ENCODE peak calls at places on chromosomes 4 and X, in seven cellular contexts. S, A, F, H, N, P and U are unnamed samples.

GRCh38 chr4:105895609-105896460 is 564 bp downstream of the NPNT start:
- DNase-seq in S (peak), A (no peak), F (peak), H (no peak), N (peak), P (no peak), U (peak)

GRCh38 chr4:163165217-163166017 is 1.3 kb downstream of the NAF1 start:
- DNase-seq in S (peak), A (no peak), F (no peak), H (peak), N (no peak), P (peak), U (no peak)

GRCh38 chr4:6469144-6469543 is 3.3 kb downstream of the PPP2R2C start:
- DNase-seq in S (no peak), A (no peak), F (no peak), H (no peak), N (no peak), P (no peak), U (no peak)

GRCh38 chr4:55635282-55635681 is 816 bp downstream of the NMU start:
- DNase-seq in S (peak), A (no peak), F (no peak), H (no peak), N (peak), P (no peak), U (no peak)

GRCh38 chr4:2256156-2256731 is 5.7 kb downstream of the MXD4 start:
- DNase-seq in S (no peak), A (no peak), F (no peak), H (no peak), N (peak), P (no peak), U (no peak)

GRCh38 chrX:149510386-149510785 is 5.3 kb upstream of the IDS start:
- DNase-seq in S (no peak), A (no peak), F (no peak), H (no peak), N (no peak), P (no peak), U (no peak)

GRCh38 chrX:133444196-133444595 is 28.9 kb upstream of the GPC4 start:
- DNase-seq in S (peak), A (no peak), F (no peak), H (no peak), N (no peak), P (no peak), U (no peak)

GRCh38 chr4:128951316-128951715 is 141.8 kb downstream of the JADE1 start:
- DNase-seq in S (no peak), A (no peak), F (no peak), H (no peak), N (no peak), P (no peak), U (no peak)

GRCh38 chr4:67779631-67780030 is 25.4 kb upstream of the GNRHR start:
- DNase-seq in S (peak), A (no peak), F (peak), H (no peak), N (no peak), P (no peak), U (no peak)

GRCh38 chr4:107838138-107838618 is 13.4 kb downstream of the SGMS2 start:
- DNase-seq in S (no peak), A (no peak), F (no peak), H (no peak), N (no peak), P (peak), U (no peak)

GRCh38 chr4:88535090-88535755 is 11.6 kb upstream of the PYURF start:
- DNase-seq in S (no peak), A (no peak), F (no peak), H (no peak), N (no peak), P (no peak), U (no peak)

GRCh38 chr4:1775731-1776500 is 17.2 kb upstream of the FGFR3 start:
- DNase-seq in S (no peak), A (peak), F (no peak), H (peak), N (peak), P (no peak), U (no peak)

GRCh38 chr4:76589872-76590846 is 155.1 kb downstream of the SHROOM3 start:
- DNase-seq in S (peak), A (peak), F (peak), H (no peak), N (peak), P (peak), U (no peak)

GRCh38 chr4:113316879-113317278 is 267.4 kb downstream of the ANK2 start:
- DNase-seq in S (no peak), A (no peak), F (no peak), H (peak), N (peak), P (no peak), U (peak)

GRCh38 chr4:159417006-159417405 is 314.1 kb downstream of the RAPGEF2 start:
- DNase-seq in S (no peak), A (no peak), F (no peak), H (no peak), N (no peak), P (no peak), U (no peak)

GRCh38 chr4:1290165-1290977 is 680 bp downstream of the MAEA start:
- DNase-seq in S (no peak), A (peak), F (peak), H (peak), N (no peak), P (peak), U (peak)

GRCh38 chrX:39677987-39678840 is 419.5 kb downstream of the BCOR start:
- DNase-seq in S (no peak), A (no peak), F (no peak), H (no peak), N (no peak), P (no peak), U (no peak)

GRCh38 chr4:7547368-7548040 is 112.8 kb upstream of the PSAPL1 start:
- DNase-seq in S (no peak), A (no peak), F (peak), H (no peak), N (peak), P (peak), U (no peak)

GRCh38 chr4:185540040-185540439 is 4.7 kb upstream of the PDLIM3 start:
- DNase-seq in S (no peak), A (no peak), F (no peak), H (no peak), N (no peak), P (no peak), U (no peak)

GRCh38 chr4:45931151-45931550 is 192.7 kb downstream of the GABRG1 start:
- DNase-seq in S (no peak), A (no peak), F (no peak), H (no peak), N (no peak), P (no peak), U (no peak)

GRCh38 chr4:8468746-8469535 is 28.4 kb downstream of the TRMT44 start:
- DNase-seq in S (peak), A (peak), F (peak), H (peak), N (peak), P (peak), U (peak)

GRCh38 chrX:2345562-2345961 is 155.2 kb downstream of the DHRSX start:
- DNase-seq in S (no peak), A (no peak), F (no peak), H (no peak), N (no peak), P (no peak), U (no peak)

GRCh38 chrX:100975212-100975611 is 5.7 kb downstream of the ARL13A start:
- DNase-seq in S (no peak), A (no peak), F (no peak), H (no peak), N (no peak), P (peak), U (no peak)

GRCh38 chr4:72286185-72286584 is 254.4 kb downstream of the NPFFR2 start:
- DNase-seq in S (peak), A (peak), F (peak), H (no peak), N (peak), P (peak), U (peak)

GRCh38 chrX:123835661-123836371 is 24.0 kb upstream of the XIAP start:
- DNase-seq in S (peak), A (peak), F (peak), H (no peak), N (no peak), P (peak), U (no peak)

GRCh38 chrX:56853436-56853835 is 124.4 kb downstream of the NBDY start:
- DNase-seq in S (no peak), A (no peak), F (no peak), H (no peak), N (no peak), P (no peak), U (no peak)

GRCh38 chrX:152637649-152638442 is at the start of gene GABRQ:
- DNase-seq in S (peak), A (no peak), F (peak), H (no peak), N (peak), P (no peak), U (no peak)

GRCh38 chr4:15117270-15117946 is 115.1 kb downstream of the CPEB2 start:
- DNase-seq in S (no peak), A (no peak), F (no peak), H (no peak), N (no peak), P (no peak), U (no peak)

GRCh38 chrX:40281341-40282005 is 183.7 kb upstream of the BCOR start:
- DNase-seq in S (no peak), A (no peak), F (no peak), H (no peak), N (no peak), P (no peak), U (no peak)

GRCh38 chr4:104235966-104236365 is 258.7 kb downstream of the CXXC4 start:
- DNase-seq in S (no peak), A (no peak), F (no peak), H (no peak), N (no peak), P (no peak), U (no peak)

GRCh38 chr4:1846580-1846979 is 9.4 kb downstream of the LETM1 start:
- DNase-seq in S (no peak), A (no peak), F (no peak), H (no peak), N (no peak), P (no peak), U (no peak)

GRCh38 chrX:2539586-2539985 is 38.8 kb upstream of the DHRSX start:
- DNase-seq in S (no peak), A (no peak), F (no peak), H (no peak), N (no peak), P (no peak), U (no peak)

GRCh38 chr4:80538276-80538926 is 202.9 kb downstream of the CFAP299 start:
- DNase-seq in S (peak), A (peak), F (peak), H (no peak), N (no peak), P (peak), U (no peak)

GRCh38 chrX:72009731-72010130 is 99.1 kb downstream of the NHSL2 start:
- DNase-seq in S (no peak), A (no peak), F (no peak), H (no peak), N (no peak), P (no peak), U (no peak)

GRCh38 chrX:54301516-54301915 is 56.3 kb downstream of the WNK3 start:
- DNase-seq in S (no peak), A (no peak), F (no peak), H (no peak), N (no peak), P (no peak), U (no peak)

GRCh38 chr4:173182403-173182802 is 13.8 kb downstream of the GALNT7 start:
- DNase-seq in S (peak), A (peak), F (peak), H (no peak), N (no peak), P (peak), U (no peak)

GRCh38 chr4:124278477-124278876 is 434.1 kb downstream of the ANKRD50 start:
- DNase-seq in S (peak), A (peak), F (peak), H (no peak), N (peak), P (peak), U (no peak)

GRCh38 chr4:117156806-117157205 is 71.4 kb upstream of the TRAM1L1 start:
- DNase-seq in S (no peak), A (no peak), F (no peak), H (no peak), N (no peak), P (no peak), U (no peak)

DNA sequence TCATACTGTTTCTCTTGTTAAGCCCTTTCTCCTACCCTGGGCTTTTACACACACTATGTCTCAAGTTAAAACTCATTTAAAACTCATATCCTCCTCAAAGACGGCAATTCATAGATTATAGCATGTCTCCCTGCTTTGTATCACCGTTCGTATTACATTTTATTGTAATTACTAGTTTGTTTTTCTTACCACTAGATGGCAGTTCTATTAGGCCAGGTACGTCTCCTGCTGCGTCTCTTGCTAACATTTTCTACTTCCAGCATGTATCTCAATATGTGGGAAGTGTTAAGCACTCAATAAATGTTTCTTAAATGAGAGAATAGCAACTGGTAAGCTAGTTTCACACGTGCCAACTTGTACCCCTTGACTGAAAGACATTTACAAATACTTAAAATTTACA is 450.3 kb upstream of the PCDH7 start:
- DNase-seq in S (no peak), A (no peak), F (no peak), H (no peak), N (no peak), P (no peak), U (no peak)
- TF ChIP-seq CTCF in S (peak), A (peak), F (peak), H (peak), N (peak), P (no peak), U (no peak)

DNA sequence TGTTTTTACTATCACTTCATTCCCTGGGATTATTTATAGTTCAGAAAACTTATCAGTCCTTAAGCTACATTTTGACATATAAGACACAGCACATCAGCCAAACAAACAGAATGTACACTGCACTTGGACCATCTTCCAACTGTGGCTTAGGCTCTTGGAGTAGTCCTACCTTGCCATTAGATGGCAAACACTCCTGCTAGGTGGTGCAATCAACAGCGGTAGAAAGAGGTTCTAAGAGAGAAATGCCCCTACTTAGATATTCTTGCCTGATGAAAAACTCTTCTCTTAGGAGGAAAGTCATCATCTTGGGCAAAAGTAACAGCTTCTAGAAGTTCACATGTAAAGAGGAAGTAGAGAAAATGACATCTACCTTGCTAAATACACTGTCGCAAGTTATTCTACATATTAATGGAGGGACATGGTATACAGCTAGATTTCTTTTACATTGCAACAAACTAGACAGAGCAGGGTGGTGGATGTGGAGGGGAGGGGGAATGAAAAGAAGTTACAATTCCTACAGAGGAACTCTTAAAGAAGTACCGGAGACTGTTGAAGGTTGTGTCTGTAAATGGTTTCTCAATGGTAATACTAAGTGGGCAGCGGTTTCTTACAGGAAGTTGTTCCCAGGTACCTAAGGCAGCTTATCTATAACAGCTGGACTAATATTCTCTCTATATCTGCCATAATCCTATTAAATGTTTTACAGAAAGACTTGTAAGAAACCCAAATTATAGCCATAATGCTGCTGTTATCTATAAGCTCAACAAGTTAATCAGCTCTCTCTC is 8.1 kb upstream of the STPG2 start:
- DNase-seq in S (no peak), A (no peak), F (no peak), H (no peak), N (no peak), P (no peak), U (no peak)
- TF ChIP-seq CTCF in S (peak), A (no peak), F (no peak), H (no peak), N (no peak), P (no peak), U (no peak)

GRCh38 chrX:32673193-32673592 is 538.2 kb downstream of the DMD start:
- DNase-seq in S (no peak), A (no peak), F (peak), H (peak), N (no peak), P (peak), U (peak)
- TF ChIP-seq CTCF in S (no peak), A (no peak), F (no peak), H (peak), N (peak), P (no peak), U (peak)

DNA sequence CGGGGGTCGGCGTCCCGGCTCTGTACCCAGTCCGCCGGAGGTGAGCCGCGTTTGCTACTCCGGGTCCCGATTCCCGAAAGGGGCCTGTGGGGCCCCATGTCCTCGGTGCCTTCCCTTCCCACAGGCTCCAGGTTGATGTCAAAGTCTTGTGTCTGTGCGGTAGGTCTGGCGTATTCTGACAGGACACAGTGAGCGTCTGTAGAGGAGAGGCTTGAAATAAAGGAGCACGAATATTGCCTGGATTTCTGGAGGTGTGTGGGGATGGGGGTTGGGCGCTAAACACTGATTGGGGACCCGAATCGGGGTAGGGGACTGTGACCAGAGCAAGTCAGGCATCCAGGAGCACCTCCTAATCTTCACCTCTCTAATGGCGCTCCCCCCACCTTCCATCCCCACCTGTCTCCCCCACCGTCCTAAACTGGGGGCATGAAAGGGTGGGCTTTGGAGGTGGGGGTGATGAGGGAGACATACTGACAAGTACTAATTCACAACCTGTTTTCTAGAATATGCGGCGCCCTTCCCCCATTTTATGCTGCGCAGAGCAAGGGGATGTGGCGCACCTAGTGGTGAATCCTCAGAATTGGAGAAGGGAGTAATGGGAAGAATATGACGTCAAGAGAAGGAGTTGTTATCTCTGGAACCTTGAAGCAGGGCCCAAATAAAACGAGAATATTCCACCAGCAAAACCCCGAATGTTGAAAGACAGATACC is 874 bp downstream of the GPRASP2 start:
- DNase-seq in S (peak), A (peak), F (peak), H (no peak), N (peak), P (peak), U (no peak)
- TF ChIP-seq CTCF in S (peak), A (peak), F (peak), H (no peak), N (peak), P (peak), U (peak)

DNA sequence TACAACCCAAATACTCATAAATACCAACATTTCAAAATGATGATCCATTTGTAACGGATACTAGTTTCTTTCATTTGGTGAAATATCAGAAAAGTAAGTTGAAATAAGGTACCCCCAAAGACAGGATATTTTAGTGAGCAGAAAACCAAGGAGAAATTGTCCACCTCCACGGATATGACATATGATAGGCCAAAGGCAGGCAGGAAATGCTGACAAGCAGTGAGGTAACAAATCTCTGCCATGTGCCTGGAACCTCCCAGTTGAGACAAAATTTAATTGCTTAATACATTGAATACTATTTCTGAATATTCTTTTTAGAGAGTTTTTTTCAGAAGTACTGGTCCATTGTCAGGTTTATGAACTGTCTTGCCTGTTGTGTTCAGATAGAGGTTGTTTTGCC is 118.8 kb downstream of the GATB start:
- DNase-seq in S (no peak), A (no peak), F (no peak), H (no peak), N (no peak), P (no peak), U (no peak)
- TF ChIP-seq CTCF in S (no peak), A (no peak), F (no peak), H (no peak), N (no peak), P (no peak), U (no peak)